ENCODE peak calls at places on chromosomes 2 and 18, in five cellular contexts. I, C, N, E and W are unnamed samples.

GRCh38 chr18:12839057-12839525 is 44.9 kb downstream of the PTPN2 start:
- DNase-seq in C (no peak), I (no peak), N (no peak), E (no peak), W (peak; percentile 59)

GRCh38 chr2:54657664-54658083 is 65.8 kb upstream of the EML6 start:
- DNase-seq in N (no peak), I (peak; percentile 37), E (peak; percentile 64), C (no peak), W (peak; percentile 55)

GRCh38 chr2:134727385-134727784 is 8.6 kb upstream of the TMEM163 start:
- DNase-seq in N (no peak), C (no peak), I (peak; percentile 4), E (peak; percentile 79), W (no peak)

GRCh38 chr2:163601377-163601776 is 134.4 kb downstream of the FIGN start:
- DNase-seq in E (no peak), C (no peak), N (no peak), I (no peak), W (no peak)

GRCh38 chr2:100278986-100279385 is 43.3 kb downstream of the LONRF2 start:
- DNase-seq in I (no peak), E (no peak), N (no peak), C (no peak), W (no peak)

GRCh38 chr18:28728891-28729290 is 552.0 kb upstream of the CDH2 start:
- DNase-seq in I (peak; percentile 23), E (peak; percentile 73), C (no peak), N (no peak), W (no peak)

GRCh38 chr18:3415110-3415509 is 34.9 kb upstream of the TGIF1 start:
- DNase-seq in N (no peak), C (no peak), I (no peak), E (no peak), W (no peak)

GRCh38 chr2:157789161-157789720 is 86.9 kb downstream of the ACVR1 start:
- DNase-seq in C (no peak), N (no peak), E (no peak), I (no peak), W (no peak)

GRCh38 chr18:67010916-67011315 is 407.0 kb upstream of the CDH19 start:
- DNase-seq in I (no peak), N (no peak), E (peak; percentile 53), C (no peak), W (no peak)

GRCh38 chr2:1673160-1673944 is 71.0 kb downstream of the PXDN start:
- DNase-seq in I (no peak), C (no peak), N (peak; percentile 40), E (no peak), W (no peak)

GRCh38 chr2:15913146-15913545 is 27.2 kb upstream of the MYCN start:
- DNase-seq in C (no peak), I (no peak), E (no peak), N (no peak), W (no peak)

GRCh38 chr2:144477943-144478283 is 42.0 kb downstream of the ZEB2 start:
- DNase-seq in N (no peak), C (no peak), E (no peak), I (no peak), W (no peak)

GRCh38 chr2:73162856-73163521 is 39.4 kb upstream of the NOTO start:
- DNase-seq in C (no peak), I (no peak), E (no peak), N (no peak), W (no peak)

GRCh38 chr18:27184115-27185024 is 738 bp downstream of the CHST9 start:
- DNase-seq in E (no peak), I (no peak), C (no peak), N (no peak), W (peak; percentile 23)

GRCh38 chr2:37357053-37357452 is 12.6 kb downstream of the QPCT start:
- DNase-seq in E (no peak), N (no peak), C (no peak), I (no peak), W (no peak)

GRCh38 chr18:67043276-67043675 is 439.4 kb upstream of the CDH19 start:
- DNase-seq in E (no peak), C (no peak), N (no peak), I (no peak), W (no peak)

GRCh38 chr2:66560683-66561082 is 125.8 kb downstream of the MEIS1 start:
- DNase-seq in I (no peak), E (no peak), N (no peak), C (no peak), W (no peak)

GRCh38 chr2:190802133-190802532 is 78.5 kb upstream of the GLS start:
- DNase-seq in C (no peak), N (no peak), I (no peak), E (no peak), W (no peak)

GRCh38 chr18:75208055-75208835 is 694 bp downstream of the PTGR3 start:
- DNase-seq in C (no peak), I (no peak), N (peak; percentile 67), E (peak; percentile 66), W (peak; percentile 63)

DNA sequence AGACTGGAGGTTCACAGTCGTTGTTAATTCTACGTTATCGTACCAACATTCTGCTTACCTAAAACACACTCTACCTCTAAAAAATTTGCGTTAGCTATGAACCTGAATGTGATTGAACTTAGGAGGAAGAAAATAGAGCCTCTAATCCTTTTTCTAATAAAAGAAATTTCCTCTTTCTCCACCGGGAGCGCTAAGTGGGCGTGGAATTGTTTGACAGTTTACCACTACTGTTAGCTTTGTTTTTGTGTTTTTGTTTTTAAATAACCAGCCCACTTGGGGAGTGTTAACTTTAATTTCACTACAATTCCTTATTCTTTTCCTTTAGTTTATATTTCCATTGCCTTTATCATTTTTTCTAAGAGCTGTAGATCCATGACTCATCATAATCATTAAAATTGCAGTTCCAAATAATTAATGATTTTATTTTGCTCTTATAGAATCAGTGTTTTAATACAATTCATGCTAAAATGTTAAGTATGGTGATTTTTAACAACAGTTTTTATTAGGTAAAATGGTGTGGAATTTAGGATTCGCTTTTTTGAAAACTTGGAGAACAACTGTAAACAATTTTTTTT is 55.0 kb upstream of the ITM2C start:
- DNase-seq in N (no peak), I (no peak), C (no peak), E (no peak), W (no peak)
- TF ChIP-seq CTCF in N (no peak), I (peak; percentile 70), C (no peak), E (no peak), W (no peak)

GRCh38 chr18:8426401-8426800 is 182.8 kb upstream of the RAB12 start:
- DNase-seq in C (no peak), I (no peak), E (no peak), N (no peak), W (no peak)
- TF ChIP-seq CTCF in C (peak; percentile 61), I (peak; percentile 77), E (peak; percentile 32), N (no peak), W (peak; percentile 6)

DNA sequence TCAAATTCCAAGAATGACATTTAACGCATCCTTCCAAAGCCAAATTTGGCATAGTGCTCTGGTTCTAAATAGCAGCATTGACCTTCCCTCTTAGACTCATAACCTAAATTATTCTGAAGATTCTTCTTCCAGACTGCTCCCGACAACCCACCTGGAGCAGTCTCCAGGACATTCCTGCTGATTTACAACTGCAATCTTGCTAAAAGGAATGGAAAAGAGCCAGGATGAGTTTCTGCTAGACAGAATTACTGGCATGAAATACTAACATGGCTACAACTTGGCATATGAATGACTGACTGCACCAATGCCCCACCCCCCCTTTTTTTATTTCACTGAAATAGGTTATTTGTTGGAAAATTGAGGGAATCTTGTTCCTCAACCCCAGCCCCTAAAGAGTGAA is 47.2 kb upstream of the ITGB6 start:
- DNase-seq in N (no peak), I (no peak), C (no peak), E (no peak), W (no peak)
- TF ChIP-seq CTCF in N (no peak), I (no peak), C (no peak), E (no peak), W (no peak)

DNA sequence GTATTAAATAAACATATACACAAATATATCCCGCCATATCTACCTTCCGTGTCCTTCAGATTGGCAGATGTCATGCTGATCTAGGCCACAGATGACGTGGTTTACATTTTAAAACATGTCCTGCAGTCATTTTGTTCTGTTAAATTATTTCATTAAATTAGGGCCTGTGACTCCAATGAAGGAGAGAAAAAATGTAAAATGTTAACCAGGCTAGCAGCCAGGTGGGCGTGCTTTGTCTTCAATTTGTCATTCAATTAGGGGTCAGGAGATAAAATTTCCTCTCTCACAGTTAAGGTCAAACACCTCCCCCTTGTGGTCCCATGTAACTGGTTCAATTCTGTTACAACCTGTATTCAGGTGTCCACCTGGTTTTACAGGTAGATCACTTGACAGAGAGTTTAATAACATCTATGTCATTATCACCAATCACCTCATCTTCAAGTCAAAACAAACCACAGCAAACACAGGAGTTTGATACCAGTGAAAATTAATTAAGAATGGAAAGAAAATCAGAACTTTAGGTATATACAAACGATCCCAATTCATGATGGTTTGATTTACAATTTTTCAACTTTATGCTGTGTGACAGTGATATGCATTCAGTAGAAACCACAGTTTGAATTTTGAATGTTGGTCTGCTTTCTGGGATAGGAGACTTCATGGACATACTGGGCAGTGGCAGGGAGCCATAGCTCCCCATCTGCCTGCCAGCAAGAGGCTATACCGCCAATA is 339.4 kb downstream of the CMPK2 start:
- DNase-seq in E (no peak), I (no peak), C (peak; percentile 7), N (no peak), W (peak; percentile 17)
- TF ChIP-seq CTCF in E (no peak), I (peak; percentile 46), C (peak; percentile 46), N (no peak), W (peak; percentile 39)

DNA sequence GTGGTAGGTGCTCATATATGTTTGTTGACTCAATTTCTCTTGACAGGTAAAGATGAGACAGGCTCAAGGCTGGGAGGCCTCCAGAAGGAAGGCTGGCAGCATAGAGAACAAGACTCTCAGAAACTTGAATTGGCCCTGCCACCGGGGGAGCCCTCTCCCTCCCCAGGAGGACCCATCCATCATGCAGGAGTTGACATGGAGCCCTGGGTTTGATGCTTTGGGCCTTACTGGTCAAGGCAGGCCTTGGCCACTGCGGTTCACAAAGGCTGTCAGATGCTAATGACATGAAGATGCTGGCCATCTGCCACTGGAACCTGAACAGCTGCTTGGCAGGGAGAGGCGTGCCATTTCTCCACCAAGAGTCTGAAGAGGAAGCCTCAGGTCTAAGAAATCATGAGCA is 193.6 kb downstream of the MTCL1 start:
- DNase-seq in C (no peak), N (no peak), I (no peak), E (no peak), W (no peak)
- TF ChIP-seq CTCF in C (no peak), N (no peak), I (no peak), E (no peak), W (no peak)

DNA sequence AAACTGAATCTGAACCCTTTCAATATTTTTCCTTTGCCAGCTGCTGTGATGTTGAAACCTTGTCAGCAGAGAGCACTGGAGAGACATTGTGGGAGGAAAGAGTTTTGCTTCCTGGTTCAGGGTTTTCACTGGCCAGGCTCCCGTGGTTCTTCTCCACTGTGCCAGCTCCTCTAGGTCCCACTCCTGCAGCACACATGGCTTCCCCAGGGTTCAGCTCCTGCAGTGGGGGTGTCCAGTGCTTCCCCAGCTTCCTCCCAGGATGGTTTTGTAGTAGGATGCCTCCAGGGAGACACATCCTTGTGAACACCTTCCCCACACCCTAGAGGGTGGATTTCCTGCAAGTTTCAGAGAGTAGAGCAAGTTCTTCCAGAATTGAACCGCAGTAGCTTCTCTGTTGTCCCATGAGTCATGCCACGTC is 24.0 kb upstream of the SULT1C3 start:
- DNase-seq in C (no peak), N (no peak), E (peak; percentile 65), I (peak; percentile 60), W (peak; percentile 17)
- TF ChIP-seq CTCF in C (peak; percentile 27), N (no peak), E (peak; percentile 40), I (peak; percentile 73), W (no peak)